ENCODE peak calls at places on chromosomes 13 and 19, in eight cellular contexts. H is NCI-H2029 treated with DMSO at 0.1 percent for 48 hours, Z is H54, D is hippocampal formation, W is heart right ventricle, A is sigmoid colon, K is WTC11, O is NCI-H187. I is an unnamed sample.

GRCh38 chr13:96819375-96819774 is 174.9 kb downstream of the OXGR1 start:
- DNase-seq in H (no peak), Z (no peak), D (no peak), W (no peak), A (no peak), K (no peak), O (no peak), I (no peak)

GRCh38 chr19:16051254-16052025 is 24.9 kb upstream of the TPM4 start:
- DNase-seq in H (no peak), Z (no peak), D (no peak), W (no peak), A (no peak), K (no peak), O (no peak), I (no peak)

GRCh38 chr19:49064768-49065611 is at the start of gene NTF4:
- DNase-seq in H (no peak), Z (no peak), D (no peak), W (no peak), A (no peak), K (peak; percentile 78), O (no peak), I (no peak)

GRCh38 chr13:46097015-46097414 is 7.8 kb downstream of the CPB2 start:
- DNase-seq in H (peak; percentile 27), Z (no peak), D (peak; percentile 30), W (no peak), A (no peak), K (no peak), O (no peak), I (no peak)

GRCh38 chr19:56191711-56192110 is 5.9 kb downstream of the ZSCAN5B start:
- DNase-seq in H (no peak), Z (no peak), D (no peak), W (no peak), A (no peak), K (no peak), O (no peak), I (no peak)

GRCh38 chr13:75762967-75763366 is 126.8 kb downstream of the LMO7 start:
- DNase-seq in H (no peak), Z (no peak), D (no peak), W (no peak), A (no peak), K (no peak), O (no peak), I (no peak)

GRCh38 chr19:19049406-19049805 is 14.4 kb upstream of the SLC25A42 start:
- DNase-seq in H (no peak), Z (no peak), D (no peak), W (no peak), A (no peak), K (no peak), O (no peak), I (no peak)

GRCh38 chr13:41613984-41614581 is 156.7 kb downstream of the RGCC start:
- DNase-seq in H (no peak), Z (no peak), D (no peak), W (peak; percentile 77), A (peak; percentile 74), K (no peak), O (no peak), I (no peak)

GRCh38 chr19:7063764-7064418 is 5.4 kb upstream of the MBD3L3 start:
- DNase-seq in H (no peak), Z (no peak), D (no peak), W (no peak), A (no peak), K (no peak), O (no peak), I (no peak)

GRCh38 chr19:29120471-29120870 is 92.5 kb downstream of the UQCRFS1 start:
- DNase-seq in H (no peak), Z (no peak), D (no peak), W (no peak), A (no peak), K (no peak), O (no peak), I (no peak)

GRCh38 chr13:92137519-92137918 is 739.1 kb downstream of the GPC5 start:
- DNase-seq in H (no peak), Z (no peak), D (no peak), W (no peak), A (no peak), K (no peak), O (no peak), I (no peak)

GRCh38 chr13:103308700-103309099 is 242.5 kb upstream of the SLC10A2 start:
- DNase-seq in H (no peak), Z (no peak), D (no peak), W (no peak), A (no peak), K (no peak), O (no peak), I (no peak)

GRCh38 chr13:25371608-25372274 is at the start of gene ATP8A2:
- DNase-seq in H (no peak), Z (no peak), D (no peak), W (no peak), A (no peak), K (peak; percentile 45), O (no peak), I (no peak)

GRCh38 chr13:99426426-99426825 is 74.8 kb upstream of the TM9SF2 start:
- DNase-seq in H (no peak), Z (no peak), D (no peak), W (no peak), A (no peak), K (no peak), O (no peak), I (no peak)

GRCh38 chr19:8158411-8159074 is 9.2 kb upstream of the FBN3 start:
- DNase-seq in H (peak; percentile 93), Z (peak; percentile 71), D (peak; percentile 35), W (peak; percentile 72), A (peak; percentile 74), K (peak; percentile 47), O (peak; percentile 33), I (peak; percentile 67)

I was measured in NCI-H510A.